ENCODE peak calls at places on chromosomes 5 and 9, in six cellular contexts. P, Z, V, G, I and E are unnamed samples.

GRCh38 chr5:120615967-120616645 is 152.0 kb downstream of the PRR16 start:
- DNase-seq in P (peak; percentile 49), Z (peak; percentile 63), V (no peak), G (no peak), I (peak; percentile 67), E (no peak)

GRCh38 chr5:180641566-180641900 is 7.9 kb downstream of the FLT4 start:
- DNase-seq in P (no peak), Z (no peak), V (no peak), G (no peak), I (no peak), E (no peak)

GRCh38 chr5:139561655-139562451 is 714 bp downstream of the UBE2D2 start:
- DNase-seq in P (peak; percentile 51), Z (no peak), V (no peak), G (peak; percentile 57), I (peak; percentile 42), E (no peak)

GRCh38 chr9:5188060-5188707 is 2.7 kb upstream of the INSL6 start:
- DNase-seq in P (peak; percentile 34), Z (no peak), V (no peak), G (no peak), I (no peak), E (no peak)

GRCh38 chr9:18405240-18405639 is 68.7 kb upstream of the ADAMTSL1 start:
- DNase-seq in P (peak; percentile 94), Z (no peak), V (no peak), G (no peak), I (no peak), E (no peak)

GRCh38 chr9:82206490-82206889 is 217.9 kb downstream of the SPATA31D1 start:
- DNase-seq in P (no peak), Z (no peak), V (no peak), G (no peak), I (no peak), E (no peak)

GRCh38 chr5:133749331-133749985 is 137.1 kb upstream of the FSTL4 start:
- DNase-seq in P (no peak), Z (no peak), V (no peak), G (no peak), I (no peak), E (no peak)

GRCh38 chr9:79570449-79571308 is 1.1 kb upstream of the TLE4 start:
- DNase-seq in P (peak; percentile 62), Z (no peak), V (no peak), G (peak; percentile 40), I (peak; percentile 37), E (peak; percentile 62)

GRCh38 chr9:24708808-24709207 is 163.1 kb upstream of the IZUMO3 start:
- DNase-seq in P (no peak), Z (no peak), V (no peak), G (no peak), I (no peak), E (no peak)